ENCODE peak calls at places on chromosome 10, in seven cellular contexts. S is GM12878, D is HepG2, B is stomach, L is A549, U is ovary, Q is sigmoid colon. I is an unnamed sample.

GRCh38 chr10:3455385-3456334 is 283.1 kb upstream of the PITRM1 start:
- DNase-seq in L (no peak), B (no peak), D (no peak), Q (no peak), U (no peak), S (no peak), I (no peak)

GRCh38 chr10:72340510-72340895 is 14.2 kb downstream of the DNAJB12 start:
- DNase-seq in L (peak), S (no peak), D (no peak), Q (no peak), B (peak), U (peak), I (peak)

GRCh38 chr10:44571701-44572100 is 186.8 kb upstream of the CXCL12 start:
- DNase-seq in S (no peak), U (no peak), D (no peak), B (no peak), L (no peak), Q (no peak), I (no peak)

GRCh38 chr10:86023931-86024554 is 342.6 kb downstream of the GRID1 start:
- DNase-seq in S (no peak), D (no peak), L (no peak), Q (no peak), U (no peak), B (no peak), I (no peak)

GRCh38 chr10:78371118-78371517 is 337.5 kb downstream of the RPS24 start:
- DNase-seq in B (no peak), S (no peak), U (peak), Q (no peak), D (no peak), L (no peak), I (no peak)

GRCh38 chr10:133127291-133128125 is 32.5 kb upstream of the KNDC1 start:
- DNase-seq in S (no peak), D (no peak), L (peak), U (peak), Q (peak), B (no peak), I (no peak)

GRCh38 chr10:88343761-88344484 is 239.2 kb downstream of the RNLS start:
- DNase-seq in L (no peak), U (no peak), D (no peak), S (no peak), Q (no peak), B (no peak), I (no peak)

GRCh38 chr10:132104471-132105301 is 38.9 kb downstream of the JAKMIP3 start:
- DNase-seq in L (no peak), S (no peak), D (no peak), B (peak), Q (peak), U (no peak), I (no peak)

GRCh38 chr10:73225518-73225917 is 21.5 kb downstream of the DNAJC9 start:
- DNase-seq in S (no peak), L (no peak), B (no peak), Q (no peak), U (no peak), D (no peak), I (no peak)

GRCh38 chr10:112343056-112343806 is 30.7 kb upstream of the ACSL5 start:
- DNase-seq in L (no peak), S (no peak), U (no peak), B (no peak), Q (no peak), D (no peak), I (no peak)

GRCh38 chr10:20672724-20673123 is 224.4 kb downstream of the NEBL start:
- DNase-seq in L (no peak), B (no peak), Q (no peak), U (no peak), S (no peak), D (no peak), I (no peak)

GRCh38 chr10:88437411-88437810 is 145.7 kb downstream of the RNLS start:
- DNase-seq in S (no peak), Q (no peak), D (no peak), L (peak), B (no peak), U (no peak), I (no peak)

GRCh38 chr10:48480397-48481374 is 124.2 kb downstream of the ARHGAP22 start:
- DNase-seq in S (no peak), D (no peak), L (no peak), Q (peak), U (no peak), B (peak), I (no peak)

GRCh38 chr10:110258542-110258941 is 46.2 kb downstream of the SMNDC1 start:
- DNase-seq in U (no peak), S (no peak), L (no peak), B (no peak), Q (no peak), D (no peak), I (no peak)

GRCh38 chr10:133257489-133258065 is 19.1 kb downstream of the ADAM8 start:
- DNase-seq in U (peak), Q (peak), S (no peak), B (peak), D (no peak), L (peak), I (peak)

GRCh38 chr10:110857265-110858158 is 14.2 kb upstream of the PDCD4 start:
- DNase-seq in L (no peak), S (peak), B (peak), U (no peak), D (peak), Q (peak), I (peak)

GRCh38 chr10:5550621-5551530 is 26.1 kb downstream of the CALML3 start:
- DNase-seq in S (no peak), U (no peak), L (no peak), Q (peak), B (no peak), D (no peak), I (no peak)

GRCh38 chr10:35735412-35735811 is 93.3 kb upstream of the FZD8 start:
- DNase-seq in S (no peak), Q (no peak), B (no peak), L (peak), D (no peak), U (no peak), I (no peak)

GRCh38 chr10:76939862-76940495 is 697.6 kb downstream of the KCNMA1 start:
- DNase-seq in U (no peak), S (no peak), D (no peak), B (no peak), L (no peak), Q (no peak), I (no peak)

GRCh38 chr10:130570119-130570518 is 433.9 kb downstream of the GLRX3 start:
- DNase-seq in D (no peak), Q (no peak), S (no peak), B (no peak), L (no peak), U (no peak), I (no peak)

GRCh38 chr10:50469288-50469687 is 154.5 kb downstream of the SGMS1 start:
- DNase-seq in L (no peak), D (no peak), Q (no peak), U (no peak), S (no peak), B (no peak), I (no peak)

GRCh38 chr10:108615576-108616320 is 1307.6 kb downstream of the XPNPEP1 start:
- DNase-seq in Q (no peak), U (no peak), B (no peak), S (no peak), D (no peak), L (no peak), I (no peak)
- TF ChIP-seq POLR2A in Q (no peak), U (no peak), B (no peak), S (no peak), D (no peak), L (no peak), I (no peak)

DNA sequence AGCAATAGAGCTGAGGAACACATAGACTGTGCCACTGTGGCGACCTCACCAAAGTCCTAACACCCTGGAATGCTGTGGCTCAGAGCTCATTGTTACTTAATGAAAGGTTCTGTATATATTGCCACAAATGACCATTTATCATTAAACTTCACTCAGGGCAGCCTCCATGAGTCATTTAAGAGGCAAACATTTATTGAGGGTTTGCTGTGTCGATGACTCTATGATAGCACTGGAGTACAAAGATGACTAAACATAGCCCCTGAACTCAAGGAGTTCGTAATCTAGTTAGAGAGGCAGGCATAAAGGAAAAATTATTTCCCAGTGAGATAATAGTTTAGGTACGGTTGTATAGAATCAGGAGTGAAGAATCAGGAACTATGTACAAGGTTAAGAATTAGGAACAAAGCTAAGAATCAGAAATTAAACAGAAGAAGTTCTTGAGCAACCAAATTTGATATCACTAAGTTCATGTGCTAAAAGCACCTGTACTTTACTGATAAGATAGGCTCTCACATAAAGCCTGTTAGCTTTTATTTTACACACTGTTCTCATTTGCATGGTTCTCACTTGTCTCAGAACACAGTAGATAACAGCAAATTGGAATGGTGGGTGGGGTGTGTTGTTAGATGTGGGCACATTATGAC is 7.9 kb downstream of the ENTPD7 start:
- DNase-seq in U (no peak), S (no peak), B (no peak), L (peak), Q (no peak), D (no peak), I (no peak)
- H3K27ac ChIP-seq in U (no peak), S (no peak), B (peak), L (peak), Q (no peak), D (no peak), I (no peak)

GRCh38 chr10:17643755-17644484 is at the start of gene STAM:
- DNase-seq in Q (peak), L (peak), D (peak), U (peak), B (peak), S (peak), I (peak)
- TF ChIP-seq EP300 in Q (no peak), L (no peak), D (no peak), U (no peak), B (no peak), S (no peak), I (peak)

DNA sequence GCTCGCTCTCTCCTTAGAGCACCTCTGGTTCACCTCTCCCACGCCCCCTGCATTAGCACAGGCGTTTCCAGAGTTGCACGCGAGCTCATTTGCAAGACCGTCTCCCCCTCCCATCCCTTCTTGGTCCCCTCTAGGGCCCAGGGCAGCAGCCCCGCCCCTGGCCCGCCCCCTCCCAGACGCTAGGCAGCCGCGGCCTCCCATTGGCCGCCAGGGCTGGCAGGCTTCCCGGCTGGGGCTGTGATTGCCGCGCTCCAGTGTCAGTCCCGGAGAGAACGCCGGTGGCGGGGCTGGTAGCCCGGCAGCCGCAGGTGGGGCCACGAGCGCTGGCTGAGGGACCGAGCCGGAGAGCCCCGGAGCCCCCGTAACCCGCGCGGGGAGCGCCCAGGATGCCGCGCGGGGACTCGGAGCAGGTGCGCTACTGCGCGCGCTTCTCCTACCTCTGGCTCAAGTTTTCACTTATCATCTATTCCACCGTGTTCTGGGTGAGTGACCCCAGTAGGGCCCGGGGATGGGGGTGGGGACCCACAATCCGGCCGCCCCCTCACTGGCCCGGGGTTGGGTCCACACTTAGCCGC is at the start of gene TSPAN15:
- DNase-seq in D (peak), Q (peak), U (peak), B (peak), L (peak), S (peak), I (peak)
- TF ChIP-seq POLR2A in D (no peak), Q (peak), U (no peak), B (no peak), L (peak), S (no peak), I (peak)

DNA sequence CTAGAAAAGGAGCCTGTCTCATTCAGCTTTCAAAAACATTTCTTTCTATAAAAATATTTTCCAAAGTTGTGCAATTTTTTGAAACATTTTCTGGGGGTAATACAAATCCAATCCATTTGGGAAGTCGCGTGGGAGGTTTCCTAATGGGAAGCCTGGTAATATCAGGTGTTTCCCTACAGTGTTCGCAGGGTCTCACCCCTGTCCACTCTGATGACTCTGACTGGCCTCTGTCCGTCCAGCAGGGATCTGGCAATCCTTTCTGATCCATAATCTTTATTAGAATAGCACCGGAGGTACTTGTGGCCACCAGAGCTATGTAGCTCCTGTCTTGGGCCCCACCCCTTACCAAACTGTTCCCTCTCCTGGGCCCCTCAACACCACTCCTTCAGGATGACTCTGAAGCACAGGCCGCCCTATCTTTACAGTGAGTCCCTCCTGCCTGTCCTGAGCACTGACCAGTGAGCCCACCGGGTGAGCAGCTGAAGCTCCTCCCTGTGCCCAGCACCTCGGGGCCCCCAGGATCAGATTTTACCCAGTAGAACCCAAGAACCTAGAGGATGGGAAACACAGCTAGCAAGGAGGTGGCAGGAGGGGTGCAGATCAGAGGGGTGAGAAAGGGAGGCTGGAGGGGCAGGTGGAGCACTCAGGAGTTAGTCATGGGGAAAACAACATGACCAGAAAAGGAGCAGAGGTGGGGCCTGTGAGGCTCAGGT is 84.8 kb downstream of the PTPRE start:
- DNase-seq in S (no peak), L (no peak), U (no peak), B (no peak), D (no peak), Q (peak), I (no peak)
- H3K27ac ChIP-seq in S (no peak), L (peak), U (no peak), B (peak), D (no peak), Q (peak), I (peak)

DNA sequence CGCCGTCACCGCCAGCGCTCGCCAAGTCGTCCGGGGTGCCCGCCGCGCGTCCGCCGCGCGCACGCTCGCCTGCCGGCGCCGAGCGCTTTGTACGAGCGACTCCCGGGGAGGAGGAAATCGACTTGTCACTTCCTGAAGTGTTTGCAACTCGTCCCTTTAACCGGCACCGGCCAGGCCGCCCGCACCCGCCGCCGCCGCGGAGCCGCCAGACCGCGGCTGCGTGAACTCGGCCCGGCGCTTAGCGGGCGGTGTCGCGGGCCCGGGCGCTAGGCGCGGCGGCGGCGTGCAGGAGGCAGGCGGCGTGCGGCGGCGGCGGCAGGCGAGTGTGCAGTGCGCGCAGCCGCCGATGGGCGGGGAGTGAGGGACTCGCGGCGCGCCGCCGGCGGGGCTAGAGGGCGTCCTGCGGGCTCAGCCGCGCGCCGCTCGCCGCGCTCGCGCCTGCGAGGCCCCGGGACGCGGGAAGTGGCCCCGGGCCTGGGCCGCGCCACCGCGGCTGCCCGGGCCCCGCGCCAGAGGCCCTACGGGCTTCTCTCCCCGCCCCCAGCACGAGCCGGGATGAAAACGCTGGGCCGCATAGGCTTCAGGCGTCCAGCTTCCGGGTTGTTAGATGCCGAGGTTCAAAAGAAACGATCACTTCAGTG is at the start of gene FAM53B:
- DNase-seq in S (no peak), Q (peak), L (peak), B (peak), D (no peak), U (peak), I (peak)
- TF ChIP-seq EP300 in S (no peak), Q (no peak), L (no peak), B (no peak), D (no peak), U (no peak), I (no peak)

I was measured in tibial nerve.